ENCODE peak calls at places on chromosome 17, in four cellular contexts. R is endothelial cell, J is hypothalamus, M is caudate nucleus. K is an unnamed sample.

GRCh38 chr17:66726846-66727245 is 108.1 kb upstream of the CACNG5 start:
- DNase-seq in R (no peak), M (no peak), J (no peak), K (no peak)

GRCh38 chr17:74773871-74774286 is 2.3 kb downstream of the NAT9 start:
- DNase-seq in J (no peak), M (no peak), R (no peak), K (no peak)

GRCh38 chr17:40097087-40097486 is 3.3 kb downstream of the NR1D1 start:
- DNase-seq in J (no peak), R (no peak), M (no peak), K (peak)

GRCh38 chr17:39738568-39738901 is 797 bp downstream of the GRB7 start:
- DNase-seq in R (no peak), J (no peak), M (no peak), K (no peak)

GRCh38 chr17:80804466-80804865 is 187.2 kb upstream of the CHMP6 start:
- DNase-seq in M (no peak), R (no peak), J (no peak), K (peak)

GRCh38 chr17:60554377-60554788 is 28.3 kb upstream of the APPBP2 start:
- DNase-seq in R (no peak), M (no peak), J (no peak), K (no peak)

GRCh38 chr17:50056961-50057330 is 1.0 kb downstream of the ITGA3 start:
- DNase-seq in J (no peak), M (no peak), R (no peak), K (no peak)

GRCh38 chr17:76599699-76600460 is 14.2 kb upstream of the ST6GALNAC2 start:
- DNase-seq in J (no peak), R (no peak), M (no peak), K (no peak)

GRCh38 chr17:82333279-82334171 is at the start of gene SECTM1:
- DNase-seq in R (no peak), M (no peak), J (no peak), K (peak)

GRCh38 chr17:10745231-10745630 is 15.4 kb upstream of the TMEM220 start:
- DNase-seq in R (no peak), M (no peak), J (no peak), K (no peak)

GRCh38 chr17:82097187-82097918 is 683 bp downstream of the FASN start:
- DNase-seq in R (peak), J (no peak), M (peak), K (peak)

GRCh38 chr17:10125761-10126553 is 72.4 kb downstream of the GAS7 start:
- DNase-seq in M (no peak), J (no peak), R (no peak), K (peak)

GRCh38 chr17:82242977-82243647 is 14.3 kb downstream of the SLC16A3 start:
- DNase-seq in R (no peak), J (peak), M (peak), K (peak)

GRCh38 chr17:5592382-5592781 is 8.1 kb upstream of the NLRP1 start:
- DNase-seq in R (no peak), M (no peak), J (no peak), K (no peak)

GRCh38 chr17:72985882-72986720 is 106.4 kb downstream of the SLC39A11 start:
- DNase-seq in R (peak), M (peak), J (peak), K (peak)

GRCh38 chr17:81569986-81570514 is 17.9 kb upstream of the FAAP100 start:
- DNase-seq in J (no peak), R (no peak), M (no peak), K (no peak)

GRCh38 chr17:44106801-44107200 is 16.6 kb downstream of the HDAC5 start:
- DNase-seq in J (no peak), M (no peak), R (no peak), K (no peak)

GRCh38 chr17:65978881-65979280 is 213.1 kb downstream of the CEP112 start:
- DNase-seq in R (no peak), M (no peak), J (no peak), K (no peak)

GRCh38 chr17:63840591-63841349 is 1.7 kb downstream of the SMARCD2 start:
- DNase-seq in R (no peak), M (no peak), J (no peak), K (no peak)

GRCh38 chr17:58335779-58336455 is 7.3 kb upstream of the TSPOAP1 start:
- DNase-seq in M (no peak), J (no peak), R (no peak), K (no peak)

GRCh38 chr17:38685485-38685884 is 10.7 kb upstream of the EPOP start:
- DNase-seq in J (no peak), M (no peak), R (no peak), K (no peak)

GRCh38 chr17:83178533-83179201 is 99.3 kb downstream of the METRNL start:
- DNase-seq in M (no peak), J (no peak), R (no peak), K (no peak)

GRCh38 chr17:60471451-60471850 is 49.2 kb downstream of the CHCT1 start:
- DNase-seq in M (no peak), R (no peak), J (no peak), K (no peak)

K was measured in uterus.